ENCODE peak calls at places on chromosomes 16 and 17, in nine cellular contexts. F is prostate gland, S is adrenal gland, N is right atrium auricular region, D is Peyer's patch, U is tibial artery, J is psoas muscle, T is GM23338, X is neural progenitor cell. L is an unnamed sample.

GRCh38 chr16:76265434-76266045 is 11.7 kb upstream of the CNTNAP4 start:
- DNase-seq in X (peak; percentile 67), N (no peak), D (peak; percentile 51), U (no peak), S (no peak), J (no peak), T (peak; percentile 87), F (no peak), L (no peak)

GRCh38 chr17:43211123-43211479 is 574 bp upstream of the TMEM106A start:
- DNase-seq in J (no peak), D (no peak), S (no peak), F (no peak), T (no peak), U (no peak), X (no peak), N (no peak), L (no peak)

GRCh38 chr16:75102595-75102994 is 14.0 kb downstream of the LDHD start:
- DNase-seq in D (no peak), S (no peak), N (no peak), J (no peak), U (peak; percentile 29), X (no peak), F (no peak), T (no peak), L (no peak)

GRCh38 chr16:84710686-84711085 is 10.9 kb downstream of the USP10 start:
- DNase-seq in T (no peak), D (no peak), S (no peak), J (no peak), U (no peak), F (no peak), X (no peak), N (no peak), L (no peak)

GRCh38 chr17:63966646-63967265 is 6.0 kb downstream of the SCN4A start:
- DNase-seq in N (no peak), D (no peak), T (no peak), X (no peak), S (no peak), F (no peak), U (no peak), J (no peak), L (no peak)

GRCh38 chr16:77171750-77172635 is 19.0 kb upstream of the MON1B start:
- DNase-seq in T (peak; percentile 82), N (no peak), S (peak; percentile 45), F (peak; percentile 63), U (no peak), X (peak; percentile 75), D (no peak), J (no peak), L (no peak)

GRCh38 chr17:58246104-58246740 is 7.8 kb downstream of the LPO start:
- DNase-seq in S (no peak), X (no peak), F (no peak), J (no peak), N (peak; percentile 36), T (no peak), D (no peak), U (no peak), L (no peak)

GRCh38 chr16:88782454-88783390 is 2.3 kb downstream of the PIEZO1 start:
- DNase-seq in U (no peak), N (no peak), D (no peak), X (no peak), F (no peak), J (peak; percentile 48), S (no peak), T (no peak), L (no peak)

GRCh38 chr16:70511833-70512232 is 11.5 kb downstream of the COG4 start:
- DNase-seq in N (no peak), X (no peak), S (no peak), J (no peak), D (no peak), F (no peak), T (no peak), U (no peak), L (no peak)

GRCh38 chr16:425082-425718 is at the start of gene RAB11FIP3:
- DNase-seq in N (peak; percentile 87), F (peak; percentile 78), D (peak; percentile 92), U (peak; percentile 91), T (peak; percentile 86), X (peak; percentile 91), S (peak; percentile 79), J (peak; percentile 90), L (peak; percentile 82)
- TF ChIP-seq CTCF in N (no peak), F (peak; percentile 31), D (peak; percentile 25), U (peak; percentile 12), T (peak; percentile 32), X (peak; percentile 45), S (no peak), J (peak; percentile 26), L (no peak)

DNA sequence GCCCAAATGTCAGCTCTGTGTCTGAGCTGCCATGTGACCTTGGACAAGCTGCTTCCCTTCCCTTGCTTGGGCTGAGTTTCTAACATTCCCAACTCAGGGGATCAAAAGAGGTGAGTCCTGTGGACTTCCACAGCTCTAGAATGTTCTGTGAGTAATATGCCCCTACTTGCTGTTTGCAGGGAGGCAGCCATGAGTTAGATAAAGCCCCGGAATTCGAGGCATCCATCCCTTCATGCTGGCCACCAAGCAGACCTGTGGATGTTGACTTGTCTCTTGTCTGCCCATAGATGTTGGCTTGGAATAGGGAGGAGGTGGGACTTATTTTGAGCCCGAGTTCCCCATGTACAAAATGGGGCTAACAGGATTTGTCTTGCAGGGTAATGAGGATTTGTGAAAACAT is 36.2 kb downstream of the KSR1 start:
- DNase-seq in U (no peak), X (no peak), F (no peak), N (no peak), J (no peak), T (no peak), D (no peak), S (no peak), L (no peak)
- H3K4me1 ChIP-seq in U (no peaks in the 10 kb centered on the region), X (peaks cover 75% of the 10 kb centered on the region), F (peaks cover 4% of the 10 kb centered on the region), N (no peaks in the 10 kb centered on the region), J (peaks cover 26% of the 10 kb centered on the region), T (peaks cover 87% of the 10 kb centered on the region), D (no peaks in the 10 kb centered on the region), S (peaks cover 31% of the 10 kb centered on the region), L (peaks cover 17% of the 10 kb centered on the region)

DNA sequence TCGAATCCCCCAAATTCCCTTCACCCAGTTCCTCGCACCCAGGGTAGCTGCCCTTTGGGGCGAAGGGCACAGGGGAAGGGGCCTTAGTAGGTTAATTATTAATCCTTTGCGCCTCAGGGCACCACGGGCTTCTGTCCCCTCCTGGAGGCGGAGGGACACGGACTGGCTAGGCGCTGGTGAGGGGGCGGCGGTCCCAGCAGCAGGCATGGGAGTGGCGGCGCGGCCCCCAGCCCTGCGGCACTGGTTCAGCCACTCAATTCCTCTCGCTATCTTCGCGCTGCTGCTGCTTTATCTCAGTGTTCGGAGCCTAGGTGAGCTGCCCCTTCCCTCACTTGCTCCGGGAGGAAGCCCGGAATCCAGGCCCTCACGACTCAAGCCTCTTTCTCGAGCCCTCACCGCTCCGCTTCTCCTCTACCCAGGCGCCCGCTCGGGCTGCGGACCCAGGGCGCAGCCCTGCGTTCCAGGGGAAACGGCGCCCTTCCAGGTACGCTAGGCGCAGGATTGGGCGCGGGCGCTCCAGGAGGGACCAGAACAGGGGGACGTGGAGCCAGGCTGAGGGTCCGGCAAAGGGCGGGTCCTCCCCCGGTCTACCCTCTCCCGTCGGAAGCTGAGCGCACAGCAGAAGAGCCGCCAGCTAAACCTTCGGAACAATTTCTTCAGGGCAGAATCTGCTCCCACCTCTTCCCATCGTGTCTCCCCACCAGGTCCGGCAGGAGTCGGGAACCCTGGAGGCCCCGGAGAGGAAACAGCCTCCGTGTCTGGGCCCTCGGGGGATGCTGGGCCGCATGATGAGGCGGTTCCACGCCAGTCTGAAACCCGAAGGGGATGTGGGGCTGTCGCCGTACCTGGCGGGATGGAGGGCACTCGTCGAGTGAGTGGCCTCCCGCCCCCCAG is at the start of gene GLTPD2:
- DNase-seq in F (no peak), J (no peak), X (peak; percentile 55), T (peak; percentile 46), S (no peak), N (no peak), D (no peak), U (no peak), L (no peak)
- H3K27me3 ChIP-seq in F (no peaks in the 10 kb centered on the region), J (peaks cover 23% of the 10 kb centered on the region), X (peaks cover 87% of the 10 kb centered on the region), T (peaks cover 42% of the 10 kb centered on the region), S (peaks cover 10% of the 10 kb centered on the region), N (no peaks in the 10 kb centered on the region), D (no peaks in the 10 kb centered on the region), U (no peaks in the 10 kb centered on the region), L (no peaks in the 10 kb centered on the region)

GRCh38 chr16:31335431-31335830 is 19.5 kb upstream of the ITGAX start:
- DNase-seq in F (no peak), N (peak; percentile 43), J (no peak), S (no peak), X (no peak), D (peak; percentile 35), T (no peak), U (peak; percentile 35), L (no peak)

GRCh38 chr16:31332544-31332943 is 22.4 kb upstream of the ITGAX start:
- DNase-seq in J (no peak), S (no peak), X (no peak), U (no peak), F (no peak), N (no peak), T (no peak), D (no peak), L (no peak)

GRCh38 chr16:31331807-31332301 is 23.1 kb upstream of the ITGAX start:
- DNase-seq in X (no peak), D (no peak), F (no peak), T (no peak), J (no peak), N (no peak), S (no peak), U (no peak), L (no peak)

GRCh38 chr16:31334934-31335333 is 20.0 kb upstream of the ITGAX start:
- DNase-seq in U (no peak), F (no peak), J (no peak), S (no peak), N (no peak), D (no peak), T (no peak), X (no peak), L (no peak)

DNA sequence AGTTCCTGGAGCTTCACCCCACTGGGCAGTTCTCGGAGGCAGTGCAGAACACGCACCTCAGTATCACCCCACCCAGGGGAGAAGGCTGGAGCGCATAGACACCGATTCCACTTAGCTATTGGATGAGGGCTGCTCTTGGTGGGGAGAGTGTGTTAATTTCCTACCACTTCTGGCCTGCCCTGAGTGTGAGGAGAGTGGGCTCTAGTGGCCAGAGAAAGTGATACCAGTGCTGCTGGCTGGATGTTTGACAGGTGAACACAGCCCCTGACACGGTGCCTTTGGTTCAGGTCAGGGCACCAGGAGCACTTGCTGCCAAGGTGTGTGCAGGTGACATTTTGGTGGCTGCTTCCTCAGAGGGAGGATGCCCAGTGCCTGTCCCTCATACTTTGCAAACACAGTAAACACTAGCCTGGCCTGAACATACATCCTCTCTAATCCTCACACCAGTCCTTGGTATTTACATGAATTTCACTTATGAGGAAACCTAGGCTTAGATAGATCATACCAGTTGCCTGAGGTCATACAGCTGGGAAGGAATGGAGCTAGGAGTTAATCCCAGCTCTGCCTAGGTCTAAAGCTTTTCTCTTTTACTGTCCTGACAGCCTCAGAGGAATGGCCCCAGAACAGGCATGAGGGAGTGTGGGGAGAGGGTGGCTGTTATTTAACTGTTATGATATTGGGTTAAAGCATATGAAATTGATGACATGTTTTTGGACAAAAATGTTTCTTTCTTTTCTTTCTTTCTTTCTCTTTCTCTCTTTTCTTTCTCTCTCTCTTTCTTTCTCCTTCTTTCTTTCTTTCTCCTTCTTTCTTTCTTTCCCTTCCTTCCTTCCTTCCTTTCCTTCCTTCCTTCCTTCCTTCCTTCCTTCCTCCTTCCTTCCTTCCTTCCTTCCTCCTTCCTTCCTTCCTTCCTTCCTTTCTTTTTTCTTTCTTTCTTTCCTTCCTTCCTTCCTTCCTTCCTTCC is 21.0 kb upstream of the ITGAX start:
- DNase-seq in X (peak; percentile 43), J (no peak), D (peak; percentile 60), F (no peak), T (peak; percentile 71), U (no peak), N (no peak), S (no peak), L (no peak)
- TF ChIP-seq CTCF in X (peak; percentile 39), J (peak; percentile 21), D (peak; percentile 46), F (no peak), T (peak; percentile 83), U (no peak), N (no peak), S (no peak), L (no peak)

GRCh38 chr17:40326832-40327199 is 17.8 kb downstream of the RARA start:
- DNase-seq in X (no peak), J (peak; percentile 54), D (no peak), S (no peak), F (no peak), N (no peak), T (no peak), U (no peak), L (no peak)
- H3K4me1 ChIP-seq in X (peaks cover 3% of the 10 kb centered on the region), J (peaks cover 96% of the 10 kb centered on the region), D (peaks cover 11% of the 10 kb centered on the region), S (peaks cover 88% of the 10 kb centered on the region), F (peaks cover 36% of the 10 kb centered on the region), N (no peaks in the 10 kb centered on the region), T (peaks cover 6% of the 10 kb centered on the region), U (peaks cover 19% of the 10 kb centered on the region), L (peaks cover 59% of the 10 kb centered on the region)

L was measured in lung.